ENCODE peak calls at places on chromosomes 13 and 19, in five cellular contexts. K is skeletal muscle cell, B is PC-3, R is non-pigmented ciliary epithelial cell, A is NCI-H1694. I is an unnamed sample.

GRCh38 chr13:35512271-35512920 is 35.9 kb upstream of the MAB21L1 start:
- DNase-seq in K (peak), A (no peak), R (peak), B (peak), I (peak)

GRCh38 chr13:67416047-67416925 is 186.2 kb upstream of the PCDH9 start:
- DNase-seq in K (peak), B (peak), R (no peak), A (peak), I (no peak)

GRCh38 chr19:49502866-49503581 is 6.8 kb downstream of the RPS11 start:
- DNase-seq in R (no peak), A (peak), B (peak), K (peak), I (peak)

GRCh38 chr19:3204646-3205275 is 19.0 kb downstream of the NCLN start:
- DNase-seq in K (no peak), B (no peak), A (no peak), R (no peak), I (no peak)

GRCh38 chr19:28427256-28428083 is 785.5 kb downstream of the UQCRFS1 start:
- DNase-seq in B (no peak), A (no peak), R (no peak), K (no peak), I (peak)

GRCh38 chr19:13012690-13013608 is 17.7 kb downstream of the NFIX start:
- DNase-seq in K (no peak), A (no peak), B (peak), R (no peak), I (peak)

GRCh38 chr19:50205681-50206138 is 2.3 kb downstream of the MYH14 start:
- DNase-seq in R (no peak), B (no peak), K (no peak), A (no peak), I (no peak)

GRCh38 chr19:41219924-41220567 is 1.0 kb downstream of the AXL start:
- DNase-seq in K (no peak), B (peak), R (no peak), A (no peak), I (peak)

GRCh38 chr19:1248454-1249297 is at the start of gene MIDN:
- DNase-seq in B (peak), R (no peak), A (no peak), K (peak), I (peak)

GRCh38 chr13:86051134-86052103 is 252.2 kb upstream of the SLITRK6 start:
- DNase-seq in B (peak), K (no peak), R (peak), A (no peak), I (no peak)